ENCODE peak calls at places on chromosomes 16 and 17, in ten cellular contexts. F is stimulated activated CD4-positive, alpha-beta T cell treated with anti-CD3 and anti-CD28 coated beads, Interleukin-15, amount 100 ng/mL, for 1 hour; I is NCI-H774; M is heart right ventricle; W is A549; Y is NCI-H69; V is neuronal stem cell; J is ovary; Z is activated CD4-positive, alpha-beta T cell treated with anti-CD3 and anti-CD28 coated beads, Interleukin-2, amount 50 U/mL, for 1 hour; K is non-pigmented ciliary epithelial cell. T is an unnamed sample.

GRCh38 chr16:19463468-19464315 is 46.0 kb downstream of the TMC5 start:
- DNase-seq in M (no peak), F (no peak), K (no peak), W (no peak), Z (no peak), J (no peak), I (peak), Y (peak), V (no peak), T (no peak)

GRCh38 chr16:67833035-67833417 is 9.1 kb upstream of the THAP11 start:
- DNase-seq in I (no peak), Y (peak), V (no peak), J (no peak), M (no peak), F (no peak), K (no peak), W (no peak), Z (no peak), T (peak)

GRCh38 chr16:53626816-53627215 is 76.8 kb downstream of the RPGRIP1L start:
- DNase-seq in I (no peak), K (no peak), J (no peak), V (no peak), Z (no peak), Y (peak), W (no peak), M (no peak), F (no peak), T (no peak)

GRCh38 chr17:48604770-48605329 is at the start of gene HOXB6:
- DNase-seq in K (no peak), Y (no peak), Z (no peak), F (no peak), J (no peak), I (peak), V (no peak), W (peak), M (no peak), T (no peak)

GRCh38 chr16:90020838-90021382 is 1.7 kb upstream of the DBNDD1 start:
- DNase-seq in I (no peak), K (peak), M (no peak), W (no peak), J (no peak), V (no peak), Z (no peak), F (no peak), Y (peak), T (no peak)

GRCh38 chr16:20931066-20931465 is 30.5 kb downstream of the LYRM1 start:
- DNase-seq in K (no peak), Y (no peak), M (no peak), W (no peak), F (no peak), Z (no peak), I (no peak), V (no peak), J (no peak), T (no peak)

GRCh38 chr16:56343661-56344517 is 81.5 kb downstream of the AMFR start:
- DNase-seq in V (no peak), M (no peak), W (peak), F (no peak), Y (no peak), I (no peak), J (no peak), Z (no peak), K (no peak), T (no peak)

GRCh38 chr17:29948460-29949185 is 7.2 kb downstream of the EFCAB5 start:
- DNase-seq in V (no peak), I (no peak), M (no peak), F (no peak), W (no peak), Z (no peak), J (no peak), K (no peak), Y (peak), T (no peak)

GRCh38 chr17:67276075-67276474 is 31.1 kb upstream of the HELZ start:
- DNase-seq in W (peak), Y (peak), I (no peak), V (no peak), M (no peak), J (no peak), K (no peak), F (no peak), Z (no peak), T (no peak)

GRCh38 chr17:28174352-28175046 is 132.0 kb downstream of the NLK start:
- DNase-seq in Y (no peak), W (no peak), Z (no peak), M (no peak), F (no peak), K (no peak), J (no peak), V (no peak), I (no peak), T (no peak)

GRCh38 chr16:79600636-79601091 is at the start of gene MAF:
- DNase-seq in I (peak), Z (peak), K (peak), F (peak), M (peak), W (peak), V (peak), Y (peak), J (peak), T (peak)

GRCh38 chr17:2924211-2924610 is 128.0 kb downstream of the RAP1GAP2 start:
- DNase-seq in J (no peak), W (no peak), F (no peak), Y (no peak), I (no peak), V (no peak), K (no peak), Z (no peak), M (no peak), T (no peak)

GRCh38 chr16:81810894-81811538 is 31.9 kb downstream of the PLCG2 start:
- DNase-seq in J (no peak), V (no peak), F (no peak), K (no peak), Z (no peak), W (no peak), M (no peak), I (no peak), Y (no peak), T (no peak)

GRCh38 chr16:27449434-27450188 is 47.6 kb downstream of the IL21R start:
- DNase-seq in Y (no peak), F (peak), J (no peak), I (no peak), Z (peak), W (no peak), K (no peak), V (no peak), M (no peak), T (no peak)

GRCh38 chr17:82753201-82753464 is 1.3 kb downstream of the TBCD start:
- DNase-seq in V (no peak), K (no peak), I (no peak), Y (no peak), M (no peak), F (no peak), W (no peak), Z (no peak), J (no peak), T (no peak)

GRCh38 chr17:55454906-55455474 is 33.4 kb upstream of the MMD start:
- DNase-seq in M (no peak), J (no peak), Z (no peak), V (no peak), I (no peak), Y (peak), F (no peak), K (no peak), W (peak), T (peak)

GRCh38 chr16:64419832-64420231 is 702.0 kb downstream of the CDH11 start:
- DNase-seq in M (no peak), J (no peak), F (no peak), K (no peak), Y (no peak), I (no peak), Z (no peak), W (no peak), V (no peak), T (no peak)

GRCh38 chr17:41547921-41548843 is 20.1 kb upstream of the KRT19 start:
- DNase-seq in I (peak), F (no peak), W (peak), M (peak), J (peak), Y (peak), Z (no peak), V (no peak), K (peak), T (peak)

GRCh38 chr16:49700928-49701685 is 154.8 kb downstream of the ZNF423 start:
- DNase-seq in J (no peak), I (no peak), Z (no peak), Y (peak), M (no peak), F (no peak), W (no peak), K (no peak), V (no peak), T (peak)

GRCh38 chr16:56709686-56710040 is 20.3 kb upstream of the NUP93 start:
- DNase-seq in K (no peak), Z (no peak), I (no peak), M (no peak), Y (no peak), V (no peak), J (no peak), W (no peak), F (no peak), T (no peak)

GRCh38 chr17:16407911-16408588 is 7.3 kb upstream of the TRPV2 start:
- DNase-seq in K (no peak), I (no peak), M (peak), F (no peak), J (peak), V (no peak), Z (no peak), W (peak), Y (peak), T (peak)

GRCh38 chr17:72193395-72194106 is 72.7 kb downstream of the SOX9 start:
- DNase-seq in W (no peak), F (no peak), I (no peak), Y (no peak), V (no peak), J (no peak), M (peak), Z (no peak), K (no peak), T (peak)

GRCh38 chr16:81435567-81435966 is 9.0 kb upstream of the CMIP start:
- DNase-seq in V (no peak), K (no peak), W (no peak), M (no peak), F (no peak), J (no peak), Y (no peak), I (no peak), Z (no peak), T (no peak)

GRCh38 chr17:75404223-75404738 is 1.2 kb downstream of the GRB2 start:
- DNase-seq in V (no peak), M (peak), I (peak), W (peak), Z (peak), F (peak), K (peak), J (peak), Y (peak), T (peak)

GRCh38 chr16:89582614-89583196 is 7.1 kb downstream of the CPNE7 start:
- DNase-seq in F (no peak), Z (no peak), J (no peak), K (no peak), V (no peak), M (no peak), W (no peak), I (no peak), Y (no peak), T (no peak)

GRCh38 chr17:17682293-17682736 is 1.1 kb downstream of the RAI1 start:
- DNase-seq in K (no peak), J (peak), Z (peak), M (peak), F (no peak), W (peak), Y (peak), I (no peak), V (no peak), T (no peak)

GRCh38 chr16:4535627-4536108 is 2.9 kb downstream of the CDIP1 start:
- DNase-seq in M (no peak), F (no peak), I (no peak), W (no peak), Z (no peak), Y (no peak), J (no peak), V (no peak), K (no peak), T (no peak)

GRCh38 chr17:68289936-68290267 is 1.0 kb downstream of the SLC16A6 start:
- DNase-seq in W (no peak), I (no peak), Y (peak), V (no peak), F (no peak), M (no peak), J (no peak), K (no peak), Z (peak), T (no peak)

GRCh38 chr16:23452221-23452571 is 793 bp downstream of the COG7 start:
- DNase-seq in W (no peak), J (no peak), Y (peak), K (no peak), M (no peak), V (no peak), I (no peak), Z (no peak), F (no peak), T (no peak)

GRCh38 chr16:4200000-4200780 is 41.7 kb downstream of the SRL start:
- DNase-seq in I (peak), Z (peak), M (peak), K (no peak), V (peak), Y (peak), J (peak), W (peak), F (no peak), T (peak)

GRCh38 chr16:51393381-51394005 is 242.4 kb upstream of the SALL1 start:
- DNase-seq in J (no peak), M (no peak), F (no peak), W (no peak), V (no peak), Z (no peak), K (no peak), Y (no peak), I (no peak), T (peak)

GRCh38 chr17:28216032-28216431 is 103.0 kb upstream of the TMEM97 start:
- DNase-seq in I (no peak), M (no peak), Y (peak), V (no peak), F (no peak), W (no peak), Z (no peak), K (no peak), J (no peak), T (no peak)

GRCh38 chr17:40886090-40886489 is 1.0 kb upstream of the KRT20 start:
- DNase-seq in Z (no peak), Y (peak), M (no peak), V (no peak), F (no peak), J (no peak), I (peak), K (no peak), W (no peak), T (peak)

GRCh38 chr17:63480826-63481487 is 4.1 kb downstream of the ACE start:
- DNase-seq in V (no peak), K (no peak), I (peak), J (no peak), M (no peak), W (no peak), Z (no peak), Y (peak), F (no peak), T (no peak)

GRCh38 chr17:37276475-37276874 is 99.3 kb upstream of the C17orf78 start:
- DNase-seq in J (no peak), M (no peak), F (no peak), Z (no peak), I (no peak), V (no peak), K (no peak), W (peak), Y (peak), T (no peak)

GRCh38 chr16:19432429-19432828 is 14.7 kb downstream of the TMC5 start:
- DNase-seq in M (no peak), F (no peak), J (no peak), Z (no peak), K (no peak), Y (peak), V (no peak), I (peak), W (peak), T (no peak)

GRCh38 chr17:46742539-46743270 is 75.8 kb downstream of the WNT3 start:
- DNase-seq in Z (no peak), Y (peak), V (no peak), M (no peak), I (no peak), F (no peak), W (peak), J (no peak), K (peak), T (peak)

GRCh38 chr16:8869212-8869987 is 594 bp upstream of the CARHSP1 start:
- DNase-seq in J (peak), F (no peak), V (no peak), Z (no peak), Y (peak), I (no peak), K (no peak), W (no peak), M (no peak), T (no peak)

GRCh38 chr17:71118039-71118438 is 948.7 kb downstream of the KCNJ2 start:
- DNase-seq in I (peak), Z (no peak), K (no peak), J (no peak), M (no peak), Y (peak), W (peak), F (no peak), V (no peak), T (no peak)

GRCh38 chr17:5545051-5545987 is 39.0 kb downstream of the NLRP1 start:
- DNase-seq in K (no peak), F (no peak), Y (peak), W (no peak), V (no peak), I (no peak), Z (no peak), M (no peak), J (no peak), T (no peak)

T was measured in brain microvascular endothelial cell.